ENCODE peak calls at places on chromosome 9, in eight cellular contexts. G is coronary artery, H is A549, P is HCT116, O is gastrocnemius medialis, Q is cardiac muscle cell, N is choroid plexus epithelial cell, Z is MM.1S. I is an unnamed sample.

GRCh38 chr9:105344283-105344682 is 99.8 kb downstream of the SLC44A1 start:
- DNase-seq in Z (no peak), Q (no peak), G (no peak), O (no peak), H (no peak), N (peak), P (no peak), I (no peak)

GRCh38 chr9:112535364-112535763 is 48.7 kb downstream of the KIAA1958 start:
- DNase-seq in H (no peak), Q (no peak), O (no peak), P (no peak), Z (no peak), G (no peak), N (peak), I (no peak)

GRCh38 chr9:135607401-135608293 is 31.7 kb downstream of the GLT6D1 start:
- DNase-seq in N (no peak), H (no peak), Q (no peak), O (no peak), G (no peak), P (no peak), Z (no peak), I (no peak)

GRCh38 chr9:137556069-137556838 is 4.6 kb downstream of the MRPL41 start:
- DNase-seq in N (peak), Z (no peak), O (no peak), G (no peak), P (no peak), H (no peak), Q (no peak), I (peak)

GRCh38 chr9:107405511-107405910 is 84.1 kb downstream of the KLF4 start:
- DNase-seq in Q (no peak), H (no peak), Z (no peak), G (no peak), N (no peak), O (no peak), P (no peak), I (no peak)

GRCh38 chr9:134650431-134651190 is 9.0 kb downstream of the COL5A1 start:
- DNase-seq in H (no peak), P (no peak), Q (no peak), O (no peak), N (no peak), G (no peak), Z (no peak), I (no peak)

GRCh38 chr9:92180669-92181181 is 65.5 kb upstream of the SPTLC1 start:
- DNase-seq in Q (no peak), H (no peak), Z (no peak), O (no peak), N (peak), P (no peak), G (peak), I (no peak)

GRCh38 chr9:84953252-84953773 is 283.8 kb downstream of the NTRK2 start:
- DNase-seq in N (no peak), P (no peak), G (no peak), O (no peak), Z (no peak), H (no peak), Q (no peak), I (no peak)

GRCh38 chr9:103804077-103804735 is 289.9 kb upstream of the SMC2 start:
- DNase-seq in O (no peak), N (peak), Q (no peak), Z (no peak), H (peak), P (no peak), G (no peak), I (no peak)

GRCh38 chr9:114238919-114239879 is 83.7 kb upstream of the ORM1 start:
- DNase-seq in N (peak), H (peak), Z (no peak), O (no peak), G (no peak), P (no peak), Q (peak), I (no peak)

GRCh38 chr9:121885345-121885901 is 207.7 kb downstream of the TTLL11 start:
- DNase-seq in Q (no peak), Z (no peak), P (no peak), H (no peak), O (no peak), G (peak), N (peak), I (no peak)

GRCh38 chr9:136399176-136400037 is 563 bp downstream of the SNAPC4 start:
- DNase-seq in O (no peak), Q (peak), Z (peak), H (no peak), G (no peak), N (peak), P (no peak), I (no peak)

GRCh38 chr9:22147818-22148573 is 138.9 kb upstream of the CDKN2B start:
- DNase-seq in Z (no peak), P (peak), H (no peak), O (no peak), G (no peak), N (peak), Q (no peak), I (no peak)

GRCh38 chr9:113682297-113682771 is 193.8 kb upstream of the ZNF618 start:
- DNase-seq in G (peak), N (peak), H (peak), P (peak), O (peak), Q (peak), Z (peak), I (peak)

GRCh38 chr9:22030101-22030598 is 21.0 kb upstream of the CDKN2B start:
- DNase-seq in Q (no peak), P (no peak), O (no peak), N (peak), G (no peak), H (no peak), Z (no peak), I (no peak)

GRCh38 chr9:78035369-78035993 is 3.9 kb upstream of the GNAQ start:
- DNase-seq in H (peak), Q (peak), P (peak), Z (peak), G (no peak), N (peak), O (peak), I (peak)

GRCh38 chr9:99896119-99896518 is 10.3 kb upstream of the STX17 start:
- DNase-seq in O (no peak), N (no peak), Z (no peak), P (no peak), H (no peak), Q (no peak), G (no peak), I (no peak)

GRCh38 chr9:126833020-126833419 is 27.4 kb upstream of the ZBTB34 start:
- DNase-seq in Q (no peak), Z (no peak), O (no peak), H (no peak), N (no peak), G (no peak), P (no peak), I (no peak)

GRCh38 chr9:100856238-100856637 is 172.3 kb upstream of the PLPPR1 start:
- DNase-seq in N (no peak), O (no peak), P (no peak), Q (no peak), Z (no peak), H (no peak), G (no peak), I (no peak)

GRCh38 chr9:130894546-130894945 is 2.1 kb downstream of the QRFP start:
- DNase-seq in P (no peak), H (no peak), Z (no peak), Q (no peak), O (no peak), N (no peak), G (no peak), I (no peak)

GRCh38 chr9:130891699-130892502 is 4.7 kb downstream of the QRFP start:
- DNase-seq in P (no peak), G (no peak), N (no peak), H (no peak), Z (no peak), Q (no peak), O (no peak), I (no peak)

GRCh38 chr9:130893250-130894101 is 3.1 kb downstream of the QRFP start:
- DNase-seq in H (peak), P (no peak), Q (no peak), Z (no peak), N (peak), O (no peak), G (no peak), I (peak)

GRCh38 chr9:130890869-130891698 is 5.5 kb downstream of the QRFP start:
- DNase-seq in Q (no peak), H (no peak), P (no peak), Z (no peak), N (no peak), G (no peak), O (no peak), I (no peak)

GRCh38 chr9:130892503-130893249 is 3.9 kb downstream of the QRFP start:
- DNase-seq in G (no peak), H (no peak), Q (no peak), Z (no peak), P (no peak), N (no peak), O (no peak), I (no peak)
- H3K4me3 ChIP-seq in G (no peak), H (no peak), Q (no peak), Z (no peak), P (no peak), N (no peak), O (no peak), I (no peak)

GRCh38 chr9:119483153-119483552 is 113.9 kb upstream of the BRINP1 start:
- DNase-seq in N (no peak), Q (no peak), O (no peak), G (no peak), H (no peak), P (no peak), Z (no peak), I (no peak)

GRCh38 chr9:119487118-119487827 is 118.0 kb upstream of the BRINP1 start:
- DNase-seq in Q (no peak), H (no peak), Z (no peak), G (no peak), N (no peak), P (no peak), O (no peak), I (no peak)
- TF ChIP-seq CTCF in Q (no peak), H (no peak), Z (no peak), G (no peak), N (no peak), P (peak), O (no peak), I (no peak)

GRCh38 chr9:16619341-16619740 is 251.1 kb downstream of the BNC2 start:
- DNase-seq in G (no peak), Q (no peak), H (no peak), P (no peak), O (no peak), N (peak), Z (no peak), I (no peak)

GRCh38 chr9:16618524-16618923 is 251.9 kb downstream of the BNC2 start:
- DNase-seq in Z (no peak), G (no peak), O (no peak), P (no peak), H (no peak), Q (no peak), N (no peak), I (no peak)

GRCh38 chr9:16616686-16617085 is 253.8 kb downstream of the BNC2 start:
- DNase-seq in N (no peak), P (no peak), Q (no peak), Z (no peak), H (no peak), G (no peak), O (no peak), I (no peak)

GRCh38 chr9:16622541-16622940 is 247.9 kb downstream of the BNC2 start:
- DNase-seq in H (no peak), G (no peak), P (no peak), O (no peak), N (no peak), Q (no peak), Z (no peak), I (no peak)

GRCh38 chr9:16619897-16620296 is 250.6 kb downstream of the BNC2 start:
- DNase-seq in N (no peak), G (no peak), O (no peak), H (no peak), Z (no peak), Q (no peak), P (no peak), I (no peak)
- H3K4me3 ChIP-seq in N (no peak), G (no peak), O (no peak), H (no peak), Z (no peak), Q (no peak), P (no peak), I (no peak)

DNA sequence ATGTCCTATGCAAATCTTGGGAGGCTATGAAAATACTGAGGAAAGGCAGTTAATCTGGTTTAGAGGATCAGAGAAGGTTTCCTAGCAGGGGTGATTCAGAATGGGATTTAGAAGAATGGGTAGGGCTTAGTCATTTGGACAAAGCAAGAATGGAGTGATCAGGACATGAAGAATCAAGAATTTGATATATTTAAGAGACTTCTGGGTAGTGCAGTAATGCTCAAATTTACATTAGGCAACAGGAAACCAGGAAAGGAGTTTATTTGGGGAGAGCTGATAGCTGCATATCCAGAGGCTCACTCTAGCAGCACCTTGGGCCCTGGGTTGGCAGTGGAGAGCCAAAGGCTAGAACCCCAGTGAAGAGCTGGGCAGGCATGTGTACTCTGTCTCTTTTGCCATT is 78.9 kb upstream of the PAPPA start:
- DNase-seq in N (no peak), G (no peak), Z (no peak), P (no peak), Q (no peak), H (no peak), O (no peak), I (no peak)
- TF ChIP-seq CTCF in N (no peak), G (no peak), Z (no peak), P (no peak), Q (no peak), H (no peak), O (no peak), I (no peak)

DNA sequence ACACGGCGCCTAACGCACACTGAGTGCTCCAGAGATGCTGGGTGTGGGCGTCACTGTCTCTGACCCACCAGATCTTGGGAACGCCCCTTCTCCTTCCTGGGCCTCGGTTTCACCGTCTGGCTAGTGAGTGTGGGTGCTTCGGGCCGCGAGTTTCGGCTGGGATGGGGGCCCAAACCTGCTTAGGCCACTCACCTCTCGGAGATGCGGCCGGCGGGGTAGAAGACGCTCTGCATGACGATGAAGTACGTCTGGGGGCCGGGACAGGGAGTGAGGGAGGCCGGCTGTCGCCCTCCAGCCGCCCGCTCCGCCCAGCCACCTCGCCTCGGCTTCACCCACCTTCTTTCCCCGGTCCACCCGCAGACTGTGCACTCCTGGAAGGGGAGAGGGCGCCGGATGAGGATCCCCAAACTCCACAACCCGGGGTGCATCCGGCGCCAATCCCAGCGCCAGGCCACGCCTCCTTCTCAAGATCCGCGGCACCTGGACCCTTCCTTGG is 3.6 kb downstream of the PIP5KL1 start:
- DNase-seq in Q (no peak), P (no peak), H (no peak), G (no peak), N (no peak), Z (no peak), O (no peak), I (no peak)
- H3K4me3 ChIP-seq in Q (peak), P (peak), H (no peak), G (peak), N (peak), Z (peak), O (no peak), I (no peak)

I was measured in LNCaP clone FGC.